ENCODE peak calls at places on chromosomes 12 and 14, in ten cellular contexts. M is NCI-H1092; W is upper lobe of right lung; K is HT1080; N is lung microvascular endothelial cell; S is NCI-H1048; Y is neural progenitor cell; U is activated CD4-positive, CD25-positive, alpha-beta regulatory T cell treated with anti-CD3 and anti-CD28 coated beads, Interleukin-2, amount 50 U/mL, for 16 hours; B is kidney epithelial cell; O is naive thymus-derived CD8-positive, alpha-beta T cell. F is an unnamed sample.

GRCh38 chr12:94762943-94763342 is 112.6 kb upstream of the TMCC3 start:
- DNase-seq in B (no peak), O (no peak), Y (no peak), K (no peak), U (no peak), W (no peak), S (no peak), N (no peak), M (no peak), F (no peak)

GRCh38 chr14:81565441-81566290 is 32.0 kb upstream of the SEL1L start:
- DNase-seq in O (no peak), S (no peak), N (peak; percentile 34), K (no peak), M (no peak), U (no peak), Y (peak; percentile 59), B (no peak), W (no peak), F (no peak)

GRCh38 chr12:104623920-104624319 is 167.2 kb downstream of the CHST11 start:
- DNase-seq in S (no peak), N (no peak), O (no peak), U (no peak), W (no peak), K (no peak), Y (peak; percentile 57), M (no peak), B (no peak), F (no peak)

GRCh38 chr12:87202189-87202588 is 827.0 kb downstream of the C12orf50 start:
- DNase-seq in K (no peak), B (no peak), M (no peak), O (no peak), S (no peak), Y (no peak), W (no peak), N (no peak), U (no peak), F (no peak)

GRCh38 chr14:62015945-62016344 is 253.7 kb downstream of the SNAPC1 start:
- DNase-seq in U (no peak), N (peak; percentile 9), B (no peak), K (no peak), W (no peak), S (no peak), O (no peak), M (peak; percentile 51), Y (no peak), F (no peak)

GRCh38 chr14:64726585-64726890 is 22.3 kb downstream of the PLEKHG3 start:
- DNase-seq in O (no peak), Y (no peak), S (no peak), U (no peak), W (peak; percentile 60), B (peak; percentile 79), M (no peak), N (no peak), K (peak; percentile 83), F (no peak)

GRCh38 chr12:93990832-93991748 is 157.3 kb upstream of the PLXNC1 start:
- DNase-seq in N (peak; percentile 68), O (no peak), K (no peak), U (no peak), S (no peak), W (no peak), B (no peak), M (no peak), Y (peak; percentile 80), F (no peak)

GRCh38 chr12:39103552-39104165 is 198.3 kb upstream of the CPNE8 start:
- DNase-seq in S (peak; percentile 32), B (peak; percentile 37), W (no peak), U (no peak), K (peak; percentile 62), N (peak; percentile 71), Y (peak; percentile 85), M (peak; percentile 44), O (peak; percentile 0), F (peak; percentile 1)

GRCh38 chr14:99316281-99317163 is 44.5 kb upstream of the BCL11B start:
- DNase-seq in B (no peak), W (no peak), S (no peak), U (no peak), O (no peak), K (no peak), M (no peak), Y (no peak), N (no peak), F (no peak)

GRCh38 chr12:88310666-88311065 is 168.6 kb downstream of the TMTC3 start:
- DNase-seq in U (no peak), K (no peak), S (no peak), M (no peak), O (no peak), N (peak; percentile 75), Y (no peak), W (no peak), B (no peak), F (no peak)

GRCh38 chr12:40622246-40622838 is 69.9 kb upstream of the CNTN1 start:
- DNase-seq in B (peak; percentile 16), N (peak; percentile 55), O (peak; percentile 6), W (no peak), U (no peak), M (peak; percentile 4), S (peak; percentile 19), K (peak; percentile 47), Y (peak; percentile 69), F (no peak)

GRCh38 chr12:112684742-112685141 is 106.8 kb upstream of the RPH3A start:
- DNase-seq in M (no peak), B (no peak), U (no peak), W (no peak), O (no peak), K (no peak), N (no peak), S (no peak), Y (no peak), F (no peak)

GRCh38 chr14:68807148-68807600 is 14.3 kb upstream of the ZFP36L1 start:
- DNase-seq in U (no peak), W (peak; percentile 73), O (no peak), K (peak; percentile 29), S (no peak), N (peak; percentile 80), B (no peak), M (no peak), Y (no peak), F (no peak)

GRCh38 chr12:31797230-31797872 is 68.5 kb upstream of the AMN1 start:
- DNase-seq in S (no peak), M (no peak), Y (no peak), N (no peak), K (no peak), B (no peak), W (no peak), O (peak; percentile 31), U (no peak), F (no peak)

GRCh38 chr14:59751578-59751977 is 119.0 kb downstream of the RTN1 start:
- DNase-seq in S (no peak), O (no peak), N (no peak), W (no peak), M (no peak), K (no peak), Y (no peak), U (no peak), B (no peak), F (no peak)

GRCh38 chr12:102483466-102483865 is 3.1 kb upstream of the IGF1 start:
- DNase-seq in M (no peak), U (no peak), K (no peak), W (no peak), N (no peak), Y (no peak), O (no peak), S (no peak), B (no peak), F (no peak)

F was measured in activated T-cell treated with anti-CD3 and anti-CD28 coated beads for 24 hours.